ENCODE peak calls at places on chromosomes 11 and 22, in eight cellular contexts. A is A549; Q is SW480; C is non-pigmented ciliary epithelial cell; B is NCI-H2227 treated with DMSO at 0.1 percent for 48 hours; R is stimulated activated CD8-positive, alpha-beta memory T cell treated with anti-CD3 and anti-CD28 coated beads, Interleukin-7, amount 100 ng/mL, for 24 hours; H is stimulated activated CD4-positive, alpha-beta T cell treated with anti-CD3 and anti-CD28 coated beads, Interleukin-2, amount 100 ng/mL, for 24 hours; Z is head of caudate nucleus. J is an unnamed sample.

GRCh38 chr22:46079093-46079860 is 71.0 kb upstream of the PPARA start:
- DNase-seq in A (no peak), Q (no peak), C (no peak), B (no peak), R (no peak), H (no peak), Z (peak), J (peak)

GRCh38 chr11:68546555-68546954 is 86.0 kb downstream of the PPP6R3 start:
- DNase-seq in A (peak), Q (no peak), C (no peak), B (no peak), R (no peak), H (no peak), Z (no peak), J (no peak)

GRCh38 chr11:70504246-70505020 is 106.1 kb downstream of the CTTN start:
- DNase-seq in A (no peak), Q (no peak), C (no peak), B (no peak), R (no peak), H (no peak), Z (no peak), J (no peak)

GRCh38 chr11:57648791-57649735 is 649 bp downstream of the YPEL4 start:
- DNase-seq in A (no peak), Q (no peak), C (no peak), B (peak), R (no peak), H (no peak), Z (peak), J (no peak)

GRCh38 chr11:72924568-72925190 is 110.5 kb downstream of the ATG16L2 start:
- DNase-seq in A (peak), Q (no peak), C (no peak), B (no peak), R (no peak), H (no peak), Z (no peak), J (peak)

GRCh38 chr11:20670932-20671403 is 1.6 kb downstream of the NELL1 start:
- DNase-seq in A (no peak), Q (no peak), C (no peak), B (peak), R (no peak), H (no peak), Z (no peak), J (no peak)

GRCh38 chr11:132999519-132999918 is 532.8 kb downstream of the OPCML start:
- DNase-seq in A (no peak), Q (no peak), C (no peak), B (no peak), R (no peak), H (no peak), Z (no peak), J (no peak)

GRCh38 chr11:60314607-60315321 is 12.3 kb upstream of the MS4A6E start:
- DNase-seq in A (no peak), Q (no peak), C (no peak), B (no peak), R (no peak), H (no peak), Z (no peak), J (no peak)

GRCh38 chr11:105392546-105392945 is 217.3 kb upstream of the GRIA4 start:
- DNase-seq in A (no peak), Q (no peak), C (no peak), B (no peak), R (no peak), H (no peak), Z (no peak), J (no peak)

GRCh38 chr22:48890693-48891554 is 936.7 kb downstream of the BRD1 start:
- DNase-seq in A (no peak), Q (no peak), C (no peak), B (no peak), R (no peak), H (no peak), Z (no peak), J (no peak)